ENCODE peak calls at places on chromosome 16, in six cellular contexts. H is fibroblast of pulmonary artery, D is neural progenitor cell, Z is tibial nerve, E is astrocyte of the spinal cord, S is GM23338. J is an unnamed sample.

GRCh38 chr16:11602321-11602720 is 15.6 kb upstream of the LITAF start:
- DNase-seq in H (no peak), D (no peak), Z (no peak), E (no peak), S (no peak), J (no peak)

GRCh38 chr16:20911361-20911760 is 10.8 kb downstream of the LYRM1 start:
- DNase-seq in H (peak), D (no peak), Z (no peak), E (no peak), S (no peak), J (peak)

GRCh38 chr16:28192811-28193529 is 18.8 kb downstream of the XPO6 start:
- DNase-seq in H (no peak), D (no peak), Z (no peak), E (no peak), S (no peak), J (no peak)

GRCh38 chr16:55949518-55949917 is 74.3 kb upstream of the CES5A start:
- DNase-seq in H (no peak), D (no peak), Z (no peak), E (no peak), S (no peak), J (no peak)

GRCh38 chr16:81521141-81521626 is 76.6 kb downstream of the CMIP start:
- DNase-seq in H (no peak), D (no peak), Z (no peak), E (no peak), S (no peak), J (no peak)

GRCh38 chr16:67990018-67990386 is 9.3 kb downstream of the DPEP2 start:
- DNase-seq in H (no peak), D (no peak), Z (no peak), E (no peak), S (no peak), J (no peak)

GRCh38 chr16:87149051-87149450 is 168.1 kb downstream of the C16orf95 start:
- DNase-seq in H (no peak), D (no peak), Z (no peak), E (peak), S (no peak), J (peak)

GRCh38 chr16:89687092-89687940 is 827 bp downstream of the CDK10 start:
- DNase-seq in H (peak), D (peak), Z (no peak), E (peak), S (peak), J (peak)

GRCh38 chr16:35906440-35906839 is 2447.0 kb downstream of the TP53TG3F start:
- DNase-seq in H (no peak), D (no peak), Z (no peak), E (no peak), S (no peak), J (no peak)

GRCh38 chr16:52861614-52862022 is 191.1 kb downstream of the CHD9NB start:
- DNase-seq in H (peak), D (peak), Z (no peak), E (no peak), S (peak), J (peak)

GRCh38 chr16:309476-309875 is 26.5 kb downstream of the PDIA2 start:
- DNase-seq in H (no peak), D (no peak), Z (no peak), E (no peak), S (peak), J (no peak)

GRCh38 chr16:88532434-88533241 is 37.6 kb upstream of the ZC3H18 start:
- DNase-seq in H (no peak), D (no peak), Z (no peak), E (no peak), S (no peak), J (no peak)

GRCh38 chr16:81693467-81694303 is 85.4 kb upstream of the PLCG2 start:
- DNase-seq in H (no peak), D (no peak), Z (no peak), E (peak), S (no peak), J (no peak)

GRCh38 chr16:86158688-86159360 is 259.9 kb downstream of the IRF8 start:
- DNase-seq in H (no peak), D (no peak), Z (no peak), E (no peak), S (peak), J (peak)

GRCh38 chr16:4513086-4513860 is 25.3 kb downstream of the CDIP1 start:
- DNase-seq in H (no peak), D (no peak), Z (no peak), E (no peak), S (no peak), J (no peak)

GRCh38 chr16:4510747-4511426 is 27.7 kb downstream of the CDIP1 start:
- DNase-seq in H (no peak), D (no peak), Z (no peak), E (no peak), S (no peak), J (no peak)

GRCh38 chr16:4512473-4512872 is 26.1 kb downstream of the CDIP1 start:
- DNase-seq in H (no peak), D (no peak), Z (no peak), E (no peak), S (no peak), J (no peak)

GRCh38 chr16:4510131-4510530 is 28.4 kb downstream of the CDIP1 start:
- DNase-seq in H (no peak), D (no peak), Z (no peak), E (no peak), S (no peak), J (no peak)

GRCh38 chr16:4511441-4512082 is 27.0 kb downstream of the CDIP1 start:
- DNase-seq in H (peak), D (peak), Z (no peak), E (peak), S (peak), J (peak)
- TF ChIP-seq CTCF in H (peak), D (peak), Z (peak), E (peak), S (peak), J (peak)

GRCh38 chr16:66844009-66844341 is 239 bp upstream of the CA7 start:
- DNase-seq in H (no peak), D (peak), Z (no peak), E (no peak), S (peak), J (no peak)

GRCh38 chr16:66844342-66845079 is at the start of gene CA7:
- DNase-seq in H (no peak), D (peak), Z (no peak), E (no peak), S (peak), J (no peak)

GRCh38 chr16:66845791-66846221 is 1.6 kb downstream of the CA7 start:
- DNase-seq in H (no peak), D (no peak), Z (no peak), E (no peak), S (no peak), J (no peak)

GRCh38 chr16:66846266-66846665 is 2.1 kb downstream of the CA7 start:
- DNase-seq in H (no peak), D (no peak), Z (no peak), E (no peak), S (no peak), J (no peak)

GRCh38 chr16:66845080-66845410 is 831 bp downstream of the CA7 start:
- DNase-seq in H (no peak), D (no peak), Z (no peak), E (no peak), S (no peak), J (no peak)
- H3K4me3 ChIP-seq in H (peak), D (peak), Z (peak), E (no peak), S (peak), J (no peak)

GRCh38 chr16:75068075-75068474 is 48.5 kb downstream of the LDHD start:
- DNase-seq in H (no peak), D (no peak), Z (no peak), E (no peak), S (no peak), J (no peak)
- TF ChIP-seq CTCF in H (no peak), D (no peak), Z (no peak), E (no peak), S (no peak), J (no peak)

GRCh38 chr16:19114359-19115147 is 789 bp downstream of the ITPRIPL2 start:
- DNase-seq in H (peak), D (peak), Z (peak), E (peak), S (peak), J (peak)

GRCh38 chr16:19116711-19117449 is 3.1 kb downstream of the ITPRIPL2 start:
- DNase-seq in H (peak), D (no peak), Z (no peak), E (no peak), S (peak), J (peak)

GRCh38 chr16:19115148-19116021 is 1.6 kb downstream of the ITPRIPL2 start:
- DNase-seq in H (no peak), D (no peak), Z (no peak), E (no peak), S (peak), J (peak)

GRCh38 chr16:19119564-19119963 is 5.8 kb downstream of the ITPRIPL2 start:
- DNase-seq in H (peak), D (no peak), Z (no peak), E (peak), S (no peak), J (peak)

GRCh38 chr16:19118938-19119431 is 5.2 kb downstream of the ITPRIPL2 start:
- DNase-seq in H (peak), D (no peak), Z (no peak), E (peak), S (no peak), J (peak)
- H3K4me3 ChIP-seq in H (peak), D (no peak), Z (no peak), E (peak), S (no peak), J (peak)

DNA sequence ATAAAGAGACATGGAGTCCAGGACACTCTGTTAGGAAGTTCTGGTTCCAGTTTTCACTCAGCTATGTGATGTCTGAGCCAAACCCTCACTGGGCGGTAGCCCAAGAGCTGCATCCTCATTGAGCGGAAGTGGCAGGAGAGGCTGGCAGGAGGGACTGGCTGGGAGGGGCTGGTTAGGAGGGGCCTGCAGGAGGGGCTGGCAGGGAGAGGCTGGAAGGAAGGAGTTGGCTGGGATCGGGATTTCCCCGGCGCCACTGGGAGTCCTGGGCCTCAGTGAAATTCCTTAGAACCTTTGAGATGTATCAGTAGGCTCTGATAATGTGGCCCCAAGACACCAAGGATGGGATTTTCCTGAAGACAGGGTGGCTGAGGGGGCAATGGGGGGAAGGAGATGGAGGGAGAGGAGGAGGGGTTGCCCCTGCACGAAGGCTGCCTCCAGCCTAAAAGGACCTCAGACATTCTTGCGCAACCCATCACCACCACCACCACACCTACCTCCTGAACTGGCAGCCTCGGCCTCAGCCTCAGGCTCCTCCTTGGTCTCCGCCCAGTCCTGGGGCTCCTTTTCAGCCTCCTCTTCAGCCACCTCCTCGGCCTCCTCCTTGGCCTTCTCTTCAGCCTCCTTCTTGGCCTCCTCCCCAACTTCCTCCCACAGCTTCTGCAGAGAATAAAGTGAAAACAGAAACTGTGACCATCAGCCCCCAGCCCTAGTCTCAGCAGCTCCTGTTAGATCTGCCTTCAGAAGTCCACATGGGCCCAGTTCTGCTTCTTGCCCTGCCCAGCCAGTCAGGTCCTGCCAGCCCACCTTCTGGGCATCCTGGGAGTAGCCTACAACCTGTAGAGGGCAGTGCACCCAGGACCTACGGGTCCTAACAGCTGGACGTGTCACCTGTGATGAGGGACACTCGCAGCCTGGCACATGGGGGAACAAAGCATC is 31.7 kb downstream of the CNGB1 start:
- DNase-seq in H (peak), D (no peak), Z (peak), E (peak), S (no peak), J (peak)
- TF ChIP-seq CTCF in H (peak), D (peak), Z (no peak), E (peak), S (peak), J (peak)

DNA sequence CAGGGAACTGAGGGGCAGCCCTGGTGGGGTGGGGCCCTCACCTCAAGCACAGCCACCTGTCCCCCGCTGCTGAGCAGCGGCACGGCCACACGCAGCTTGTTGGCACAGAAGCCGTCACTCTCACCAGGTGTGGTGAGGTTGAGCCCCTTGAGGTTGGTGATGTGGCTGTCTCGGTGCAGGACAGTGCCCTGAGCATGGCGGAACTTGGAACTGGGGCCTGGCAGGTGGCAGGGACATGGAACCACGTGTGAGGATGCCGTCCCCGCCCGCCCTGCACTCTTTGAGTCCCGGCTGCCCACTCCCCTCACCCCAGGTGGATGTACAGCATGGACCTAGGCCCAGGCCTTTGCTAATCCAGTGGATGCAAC is 9.7 kb upstream of the VASN start:
- DNase-seq in H (no peak), D (no peak), Z (no peak), E (no peak), S (no peak), J (no peak)
- H3K4me3 ChIP-seq in H (no peak), D (no peak), Z (no peak), E (no peak), S (no peak), J (no peak)

DNA sequence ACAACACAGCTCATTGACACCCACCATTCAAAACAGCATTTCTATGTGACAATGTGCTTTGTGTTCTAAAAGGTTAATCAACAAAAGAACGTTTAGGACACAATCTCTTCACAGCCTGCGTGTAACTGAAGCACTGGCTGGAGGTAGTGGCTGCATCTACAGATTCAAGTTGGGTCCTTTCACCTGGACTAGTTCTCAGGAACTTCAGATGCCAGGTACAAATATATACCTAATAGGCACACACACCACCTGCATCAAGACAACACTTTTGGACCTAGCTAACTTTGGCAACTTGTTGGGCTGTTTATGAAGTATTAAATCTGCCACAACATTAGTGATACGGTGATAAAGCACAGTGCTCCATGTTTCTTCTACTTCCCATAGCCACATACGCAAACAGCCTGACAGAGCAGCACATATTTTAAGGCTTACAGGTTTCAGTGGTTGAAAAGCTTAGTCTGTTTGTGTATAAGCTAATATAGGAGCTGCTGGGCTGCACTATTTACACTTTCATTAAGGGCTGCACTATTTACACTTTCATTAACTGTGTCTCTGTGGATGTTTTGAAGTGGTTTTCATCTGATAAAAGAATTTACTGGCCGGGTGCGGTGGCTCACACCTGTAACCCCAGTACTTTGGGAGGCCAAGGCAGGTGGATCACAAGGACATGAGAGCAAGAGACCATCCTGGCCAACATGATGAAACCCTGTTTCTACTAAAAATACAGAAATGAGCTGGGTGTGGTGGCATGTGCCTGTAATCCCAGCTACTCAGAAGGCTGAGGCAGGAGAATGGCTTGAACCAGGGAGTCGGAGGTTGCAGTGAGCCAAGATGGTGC is 132.6 kb downstream of the PARN start:
- DNase-seq in H (no peak), D (peak), Z (no peak), E (no peak), S (no peak), J (no peak)
- TF ChIP-seq CTCF in H (no peak), D (no peak), Z (no peak), E (no peak), S (no peak), J (no peak)

DNA sequence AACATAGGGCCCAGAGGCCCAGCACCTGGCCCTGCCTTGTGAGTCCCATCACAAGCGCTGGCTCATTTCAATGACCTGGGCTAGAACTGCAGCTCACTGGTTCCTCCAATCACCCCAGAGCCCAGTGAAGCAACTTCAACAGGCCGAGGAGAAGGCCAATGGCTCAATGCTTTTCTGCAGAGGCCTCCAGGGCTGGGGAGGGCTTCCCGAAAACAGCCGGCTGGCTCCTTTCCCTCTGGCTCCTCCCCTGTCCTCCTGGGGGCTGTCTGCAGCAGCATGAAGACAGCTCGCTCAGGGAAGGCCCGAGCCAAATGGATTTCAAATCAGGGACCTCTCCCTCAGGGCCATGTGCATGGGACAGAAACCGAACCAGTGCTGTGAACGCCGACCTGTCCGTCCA is 121.6 kb downstream of the ZNF423 start:
- DNase-seq in H (no peak), D (no peak), Z (no peak), E (no peak), S (no peak), J (peak)
- H3K4me3 ChIP-seq in H (no peak), D (no peak), Z (no peak), E (no peak), S (no peak), J (no peak)

GRCh38 chr16:85002099-85002541 is 9.2 kb downstream of the ZDHHC7 start:
- DNase-seq in H (no peak), D (no peak), Z (no peak), E (peak), S (no peak), J (no peak)
- TF ChIP-seq CTCF in H (no peak), D (no peak), Z (no peak), E (no peak), S (no peak), J (no peak)

DNA sequence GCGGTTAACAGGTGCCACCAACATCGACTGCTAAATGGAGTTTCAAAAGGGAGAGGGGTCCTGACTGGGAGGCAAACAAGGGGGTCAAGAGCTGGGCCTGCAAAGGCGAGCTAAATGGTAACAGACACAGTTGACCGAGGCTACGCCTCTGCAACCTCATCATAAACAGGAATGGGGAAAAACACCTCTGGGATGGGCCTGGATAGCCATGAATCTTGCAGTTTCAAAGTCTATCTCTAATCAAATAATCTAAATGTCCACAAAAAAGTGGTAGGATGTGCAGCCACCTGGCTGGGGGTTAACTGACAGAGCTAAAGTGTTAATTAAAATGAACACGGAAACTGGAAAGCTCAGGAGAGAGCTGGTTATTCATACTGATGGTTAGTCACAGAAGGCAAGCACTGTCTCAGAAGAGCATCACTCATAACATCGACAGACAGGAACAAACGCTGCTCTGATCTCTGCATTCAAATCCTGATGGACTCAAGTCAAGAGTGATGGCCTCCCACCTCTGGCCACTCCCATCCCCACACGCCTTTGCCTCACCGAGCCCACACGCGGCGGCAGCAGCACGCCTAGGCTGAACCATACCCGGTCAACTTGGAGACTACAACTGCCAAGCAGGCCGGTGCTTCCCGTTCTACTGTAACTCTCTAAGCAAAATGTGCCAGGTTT is 56.3 kb downstream of the CREBBP start:
- DNase-seq in H (no peak), D (no peak), Z (no peak), E (no peak), S (no peak), J (no peak)
- H3K4me3 ChIP-seq in H (no peak), D (no peak), Z (no peak), E (no peak), S (no peak), J (no peak)